ENCODE peak calls at places on chromosomes 7 and 10, in six cellular contexts. O, M, E, P, K and G are unnamed samples. For H3K4me1, the result is how much of the 10 kb centered on the place peaks cover.

GRCh38 chr7:146115665-146116451 is 743 bp upstream of the CNTNAP2 start:
- DNase-seq in O (peak), M (peak), E (peak), P (no peak), K (peak), G (no peak)

GRCh38 chr10:96828609-96829008 is 3.5 kb upstream of the LCOR start:
- DNase-seq in O (no peak), M (no peak), E (no peak), P (no peak), K (no peak), G (no peak)

GRCh38 chr10:86365346-86366032 is 1.1 kb downstream of the GRID1 start:
- DNase-seq in O (no peak), M (peak), E (no peak), P (no peak), K (peak), G (no peak)

GRCh38 chr10:57168703-57169240 is 807.7 kb upstream of the ZWINT start:
- DNase-seq in O (no peak), M (no peak), E (no peak), P (no peak), K (no peak), G (no peak)

GRCh38 chr10:71796749-71797405 is 23.6 kb upstream of the VSIR start:
- DNase-seq in O (no peak), M (peak), E (no peak), P (no peak), K (no peak), G (no peak)

GRCh38 chr7:151537818-151538561 is 18.3 kb upstream of the RHEB start:
- DNase-seq in O (no peak), M (no peak), E (peak), P (no peak), K (no peak), G (no peak)

GRCh38 chr10:18157909-18158308 is 17.7 kb downstream of the CACNB2 start:
- DNase-seq in O (no peak), M (no peak), E (no peak), P (no peak), K (no peak), G (peak)

GRCh38 chr7:49398236-49398635 is 375.2 kb upstream of the VWC2 start:
- DNase-seq in O (no peak), M (no peak), E (no peak), P (no peak), K (no peak), G (peak)

GRCh38 chr10:69839696-69840345 is 38.1 kb downstream of the COL13A1 start:
- DNase-seq in O (no peak), M (no peak), E (peak), P (no peak), K (no peak), G (no peak)

GRCh38 chr10:117936136-117936535 is 110.6 kb downstream of the RAB11FIP2 start:
- DNase-seq in O (no peak), M (no peak), E (peak), P (no peak), K (no peak), G (no peak)

GRCh38 chr10:70568781-70569495 is 33.6 kb downstream of the PRF1 start:
- DNase-seq in O (no peak), M (no peak), E (no peak), P (no peak), K (no peak), G (no peak)

GRCh38 chr7:150325110-150325611 is 1.8 kb upstream of the ACTR3C start:
- DNase-seq in O (no peak), M (no peak), E (no peak), P (no peak), K (peak), G (no peak)

GRCh38 chr7:104857458-104858425 is 156.3 kb upstream of the KMT2E start:
- DNase-seq in O (no peak), M (no peak), E (no peak), P (no peak), K (no peak), G (no peak)

GRCh38 chr10:124252097-124252715 is 158.8 kb upstream of the CHST15 start:
- DNase-seq in O (no peak), M (no peak), E (no peak), P (no peak), K (no peak), G (no peak)

GRCh38 chr7:16668049-16668858 is 22.3 kb downstream of the BZW2 start:
- DNase-seq in O (peak), M (no peak), E (no peak), P (no peak), K (no peak), G (peak)

GRCh38 chr7:135192914-135193536 is 18.3 kb downstream of the WDR91 start:
- DNase-seq in O (peak), M (no peak), E (no peak), P (no peak), K (no peak), G (peak)

GRCh38 chr7:37352974-37353948 is 95.4 kb downstream of the ELMO1 start:
- DNase-seq in O (no peak), M (peak), E (no peak), P (no peak), K (no peak), G (no peak)

GRCh38 chr10:119360181-119360921 is 153.0 kb downstream of the GRK5 start:
- DNase-seq in O (no peak), M (no peak), E (no peak), P (no peak), K (no peak), G (no peak)

GRCh38 chr10:88389456-88389855 is 193.7 kb downstream of the RNLS start:
- DNase-seq in O (no peak), M (no peak), E (peak), P (no peak), K (no peak), G (no peak)

GRCh38 chr7:34354906-34355305 is 303.1 kb upstream of the NPSR1 start:
- DNase-seq in O (no peak), M (no peak), E (no peak), P (no peak), K (no peak), G (peak)

GRCh38 chr10:44571701-44572100 is 186.8 kb upstream of the CXCL12 start:
- DNase-seq in O (no peak), M (no peak), E (no peak), P (no peak), K (no peak), G (no peak)

GRCh38 chr10:29183304-29183918 is 105.5 kb upstream of the LYZL1 start:
- DNase-seq in O (no peak), M (no peak), E (no peak), P (no peak), K (no peak), G (no peak)

GRCh38 chr7:50449881-50450690 is at the start of gene FIGNL1:
- DNase-seq in O (peak), M (peak), E (peak), P (no peak), K (peak), G (peak)

GRCh38 chr10:106643521-106643920 is 521.0 kb downstream of the SORCS1 start:
- DNase-seq in O (no peak), M (no peak), E (no peak), P (no peak), K (no peak), G (no peak)

GRCh38 chr10:6068422-6068821 is 6.3 kb upstream of the IL2RA start:
- DNase-seq in O (peak), M (no peak), E (no peak), P (no peak), K (no peak), G (no peak)

GRCh38 chr7:28480595-28480994 is 68.3 kb downstream of the CREB5 start:
- DNase-seq in O (no peak), M (no peak), E (no peak), P (no peak), K (no peak), G (no peak)

GRCh38 chr7:5422324-5423271 is 1.0 kb downstream of the TNRC18 start:
- DNase-seq in O (no peak), M (peak), E (peak), P (no peak), K (peak), G (peak)

GRCh38 chr10:72315611-72316385 is 38.9 kb downstream of the DNAJB12 start:
- DNase-seq in O (peak), M (no peak), E (no peak), P (no peak), K (no peak), G (no peak)

GRCh38 chr10:110067960-110068770 is 60.4 kb downstream of the ADD3 start:
- DNase-seq in O (no peak), M (peak), E (no peak), P (no peak), K (no peak), G (no peak)

GRCh38 chr7:103929808-103930415 is 59.5 kb downstream of the RELN start:
- DNase-seq in O (no peak), M (no peak), E (no peak), P (peak), K (no peak), G (no peak)

GRCh38 chr7:142909921-142910521 is 23.5 kb downstream of the TRPV5 start:
- DNase-seq in O (no peak), M (peak), E (no peak), P (no peak), K (no peak), G (no peak)

GRCh38 chr10:94859086-94859485 is 79.4 kb upstream of the CYP2C9 start:
- DNase-seq in O (no peak), M (no peak), E (no peak), P (no peak), K (no peak), G (no peak)

GRCh38 chr10:124349231-124349992 is 69.3 kb downstream of the OAT start:
- DNase-seq in O (peak), M (peak), E (no peak), P (no peak), K (no peak), G (no peak)

DNA sequence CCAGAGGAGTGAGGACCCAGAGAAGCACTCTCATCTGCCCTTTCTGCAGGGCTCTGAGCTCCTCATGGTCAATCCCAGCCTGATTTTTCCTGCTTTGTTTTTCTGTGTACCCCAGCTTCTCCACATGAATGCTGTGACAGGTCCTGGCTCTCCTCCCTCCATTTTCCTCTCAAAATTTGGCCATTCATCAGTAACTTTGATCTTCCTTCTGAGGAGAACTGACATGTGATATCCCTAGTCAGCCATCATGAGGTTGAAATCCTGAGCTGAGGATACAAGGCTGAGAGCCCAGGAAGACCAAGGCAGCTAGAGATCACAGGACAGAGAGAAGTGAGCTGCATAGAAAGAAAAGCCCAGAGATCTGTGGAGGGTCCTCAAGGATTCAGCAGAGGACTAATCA is 203.7 kb downstream of the FGFR2 start:
- DNase-seq in O (no peak), M (no peak), E (no peak), P (no peak), K (no peak), G (no peak)
- H3K27ac ChIP-seq in O (no peak), M (no peak), E (no peak), P (no peak), K (no peak), G (no peak)

GRCh38 chr10:90133606-90134005 is 432.2 kb downstream of the KIF20B start:
- DNase-seq in O (no peak), M (no peak), E (no peak), P (no peak), K (no peak), G (no peak)

GRCh38 chr10:90136731-90137316 is 435.4 kb downstream of the KIF20B start:
- DNase-seq in O (no peak), M (peak), E (peak), P (no peak), K (no peak), G (no peak)

DNA sequence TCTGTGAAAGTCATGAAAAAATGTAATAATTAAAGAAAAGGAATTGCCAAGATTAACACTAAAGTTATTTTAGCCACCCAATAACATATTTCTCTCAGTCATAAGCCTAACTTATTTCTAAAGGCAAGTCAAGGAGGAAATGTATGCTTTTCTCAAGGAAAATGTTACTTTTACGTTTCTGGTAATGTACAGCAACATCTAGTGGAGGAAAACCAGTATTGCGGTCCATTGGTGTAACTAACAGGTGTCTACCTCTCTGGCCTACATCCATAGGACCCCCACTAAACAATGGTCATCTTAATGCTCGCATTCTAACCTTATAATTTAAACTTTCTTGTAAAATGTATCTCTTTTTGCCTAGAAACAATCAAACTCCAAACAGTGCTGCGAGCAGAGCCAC is 437.5 kb downstream of the KIF20B start:
- DNase-seq in O (no peak), M (no peak), E (peak), P (no peak), K (no peak), G (peak)
- TF ChIP-seq CTCF in O (no peak), M (peak), E (peak), P (no peak), K (no peak), G (peak)

GRCh38 chr10:14569274-14570060 is 205.2 kb downstream of the FAM107B start:
- DNase-seq in O (peak), M (no peak), E (peak), P (no peak), K (no peak), G (no peak)
- H3K4me1 ChIP-seq in O (half or more), M (under half), E (under half), P (under half), K (half or more), G (under half)

GRCh38 chr7:20152511-20152910 is 64.7 kb downstream of the MACC1 start:
- DNase-seq in O (no peak), M (no peak), E (no peak), P (no peak), K (no peak), G (peak)

GRCh38 chr7:20153567-20153966 is 63.6 kb downstream of the MACC1 start:
- DNase-seq in O (no peak), M (no peak), E (no peak), P (no peak), K (no peak), G (no peak)

GRCh38 chr7:20153999-20154398 is 63.2 kb downstream of the MACC1 start:
- DNase-seq in O (no peak), M (no peak), E (no peak), P (no peak), K (no peak), G (no peak)

GRCh38 chr7:20157456-20157855 is 59.7 kb downstream of the MACC1 start:
- DNase-seq in O (no peak), M (no peak), E (no peak), P (no peak), K (no peak), G (peak)

DNA sequence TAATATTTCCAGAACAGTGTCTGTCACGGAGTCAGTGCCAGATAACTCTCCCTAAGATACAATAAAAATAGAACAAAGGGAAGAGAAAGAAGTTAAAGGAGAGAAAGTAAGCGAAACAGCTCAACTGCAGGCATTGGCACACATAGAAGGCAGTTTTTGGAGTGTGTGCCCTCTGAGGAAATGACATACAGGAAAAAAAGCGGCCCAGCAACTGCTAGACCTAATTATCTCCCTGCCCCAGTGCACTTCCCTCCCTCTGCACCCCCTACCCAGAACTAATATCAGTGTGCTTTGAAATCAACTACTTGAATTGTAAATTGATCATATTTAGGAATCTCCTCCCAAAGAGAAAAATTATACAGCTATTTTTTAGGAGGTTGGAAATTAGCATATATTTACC is 65.1 kb downstream of the MACC1 start:
- DNase-seq in O (no peak), M (no peak), E (no peak), P (no peak), K (no peak), G (no peak)
- H3K27ac ChIP-seq in O (peak), M (no peak), E (no peak), P (peak), K (no peak), G (no peak)

DNA sequence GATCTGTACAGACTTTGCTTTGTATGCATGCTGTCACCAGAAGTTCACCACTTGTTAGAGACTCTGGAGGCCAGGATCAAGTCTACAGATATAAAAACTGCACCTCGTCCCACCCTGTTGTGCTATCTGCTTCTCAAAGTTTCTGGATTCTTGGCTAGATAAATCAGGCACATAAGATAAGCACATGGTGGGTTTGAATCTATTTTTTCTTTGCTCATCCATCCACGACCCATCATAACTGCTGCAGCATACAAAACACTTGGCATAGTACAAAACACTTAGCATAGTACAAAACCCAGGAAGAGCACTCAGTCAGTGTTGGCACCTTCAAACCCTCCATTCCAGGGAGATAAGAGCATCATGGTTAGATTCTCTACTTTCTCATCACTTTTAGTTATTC is 42.4 kb upstream of the ANKRD1 start:
- DNase-seq in O (no peak), M (no peak), E (no peak), P (peak), K (no peak), G (no peak)
- TF ChIP-seq CTCF in O (no peak), M (no peak), E (no peak), P (no peak), K (no peak), G (no peak)